ENCODE peak calls at places on chromosome 9, in eight cellular contexts. X, H, M, W, K, Y, E and B are unnamed samples.

GRCh38 chr9:438961-439768 is 224.5 kb downstream of the DOCK8 start:
- DNase-seq in Y (no peak), W (no peak), X (no peak), M (peak), K (no peak), H (no peak), E (no peak), B (no peak)

GRCh38 chr9:98450486-98450885 is 195.0 kb upstream of the TBC1D2 start:
- DNase-seq in H (no peak), X (no peak), M (peak), K (peak), W (no peak), Y (no peak), E (no peak), B (peak)

GRCh38 chr9:77534376-77535057 is 113.6 kb downstream of the GNA14 start:
- DNase-seq in Y (no peak), E (no peak), M (no peak), K (no peak), H (no peak), X (peak), W (peak), B (no peak)

GRCh38 chr9:69204869-69205268 is 30.8 kb downstream of the TJP2 start:
- DNase-seq in K (peak), W (peak), E (no peak), H (no peak), X (peak), M (peak), Y (no peak), B (no peak)

GRCh38 chr9:80491086-80491749 is 919.5 kb downstream of the TLE4 start:
- DNase-seq in Y (no peak), H (no peak), M (no peak), W (no peak), X (no peak), K (no peak), E (no peak), B (no peak)

GRCh38 chr9:69583641-69584234 is 88.4 kb downstream of the APBA1 start:
- DNase-seq in X (no peak), E (no peak), K (no peak), M (peak), Y (no peak), W (no peak), H (no peak), B (no peak)

GRCh38 chr9:33813712-33814641 is 3.0 kb upstream of the UBE2R2 start:
- DNase-seq in X (peak), Y (no peak), W (peak), E (peak), M (peak), H (peak), K (peak), B (peak)

GRCh38 chr9:21461377-21461776 is 20.7 kb downstream of the IFNE start:
- DNase-seq in K (no peak), M (no peak), Y (no peak), H (no peak), X (no peak), E (no peak), W (no peak), B (no peak)

GRCh38 chr9:29806941-29807625 is 2233.8 kb upstream of the C9orf72 start:
- DNase-seq in M (no peak), X (peak), E (no peak), H (no peak), Y (peak), W (peak), K (no peak), B (no peak)

GRCh38 chr9:95757026-95757425 is 118.5 kb upstream of the ERCC6L2 start:
- DNase-seq in X (no peak), M (peak), H (no peak), K (peak), E (no peak), Y (no peak), W (no peak), B (peak)

GRCh38 chr9:136885950-136886578 is at the start of gene TRAF2:
- DNase-seq in Y (peak), H (peak), K (peak), X (peak), W (peak), E (peak), M (peak), B (peak)

GRCh38 chr9:28934111-28934510 is 1360.8 kb upstream of the C9orf72 start:
- DNase-seq in H (no peak), K (no peak), Y (no peak), X (no peak), E (no peak), W (no peak), M (no peak), B (no peak)

GRCh38 chr9:129353697-129354336 is 175.8 kb upstream of the IER5L start:
- DNase-seq in W (no peak), K (no peak), M (peak), E (no peak), H (no peak), X (no peak), Y (no peak), B (peak)

GRCh38 chr9:121984726-121985402 is 108.2 kb downstream of the TTLL11 start:
- DNase-seq in H (no peak), Y (no peak), X (no peak), K (peak), W (no peak), E (no peak), M (peak), B (peak)

GRCh38 chr9:11194249-11194648 is 581.4 kb upstream of the PTPRD start:
- DNase-seq in E (no peak), X (no peak), Y (no peak), H (no peak), M (no peak), W (no peak), K (no peak), B (no peak)

GRCh38 chr9:112868956-112869594 is 21.6 kb downstream of the SLC46A2 start:
- DNase-seq in H (no peak), X (no peak), Y (no peak), M (no peak), E (no peak), K (no peak), W (no peak), B (no peak)
- H2AFZ ChIP-seq in H (no peak), X (no peak), Y (no peak), M (no peak), E (no peak), K (no peak), W (no peak), B (no peak)

DNA sequence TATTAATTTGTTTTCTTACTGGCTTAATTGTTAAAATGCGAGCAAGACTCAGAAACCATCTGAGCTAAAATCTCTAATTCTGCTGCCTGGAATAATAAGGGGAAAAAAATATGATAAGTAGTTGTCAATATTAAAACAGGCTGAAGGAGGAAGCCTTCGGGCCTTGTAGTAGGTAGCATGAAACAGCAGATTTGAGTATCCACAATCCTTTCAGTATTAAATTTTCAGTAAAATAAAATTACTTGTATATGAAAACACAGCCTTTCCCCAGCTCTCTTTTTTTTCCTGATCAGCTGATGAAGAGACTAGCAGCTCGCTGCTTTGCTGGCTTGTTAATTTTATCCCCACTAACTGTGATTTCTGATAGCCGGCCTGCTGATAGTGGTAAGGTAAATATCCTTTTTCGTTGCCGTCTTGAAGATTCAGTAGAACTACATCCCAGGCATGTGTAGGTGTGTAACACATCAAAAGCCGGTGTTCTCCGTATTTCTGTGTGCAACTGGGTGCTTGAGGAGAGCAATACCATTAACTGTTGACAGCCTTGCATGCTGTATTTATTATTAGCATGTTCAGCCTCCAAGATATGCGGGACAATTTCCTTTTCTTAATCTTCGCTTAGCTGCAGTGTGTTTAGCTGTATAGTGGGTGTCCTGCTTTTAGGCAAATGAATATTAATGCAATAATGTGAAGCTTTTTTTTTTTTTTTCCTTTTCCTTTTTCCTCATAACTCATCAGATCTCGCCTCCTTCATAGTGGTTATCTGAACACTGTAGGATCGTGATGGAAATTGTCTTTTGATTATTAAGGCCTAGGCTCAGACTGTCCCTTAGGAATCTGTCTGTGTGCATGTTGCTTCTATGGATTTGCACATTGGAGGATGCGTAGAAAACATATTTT is 144.6 kb downstream of the SMARCA2 start:
- DNase-seq in M (peak), X (no peak), E (no peak), H (peak), W (peak), K (peak), Y (no peak), B (no peak)
- H2AFZ ChIP-seq in M (peak), X (peak), E (no peak), H (peak), W (no peak), K (peak), Y (peak), B (peak)

GRCh38 chr9:73179594-73179993 is 27.9 kb downstream of the ANXA1 start:
- DNase-seq in E (peak), M (peak), K (peak), H (no peak), W (no peak), X (peak), Y (no peak), B (peak)
- H2AFZ ChIP-seq in E (no peak), M (no peak), K (no peak), H (no peak), W (no peak), X (no peak), Y (peak), B (no peak)

GRCh38 chr9:93287189-93287552 is 103.2 kb downstream of the WNK2 start:
- DNase-seq in H (peak), K (no peak), W (no peak), E (no peak), M (no peak), Y (no peak), X (no peak), B (peak)

GRCh38 chr9:93286252-93287188 is 102.6 kb downstream of the WNK2 start:
- DNase-seq in M (no peak), Y (no peak), W (no peak), K (no peak), H (peak), E (no peak), X (no peak), B (peak)

GRCh38 chr9:93288341-93288740 is 104.4 kb downstream of the WNK2 start:
- DNase-seq in H (peak), X (no peak), E (no peak), Y (no peak), K (no peak), M (no peak), W (peak), B (no peak)

GRCh38 chr9:93288891-93289883 is 105.2 kb downstream of the WNK2 start:
- DNase-seq in E (peak), K (peak), X (no peak), H (no peak), M (peak), Y (no peak), W (peak), B (peak)

GRCh38 chr9:93287593-93287992 is 103.7 kb downstream of the WNK2 start:
- DNase-seq in Y (no peak), K (no peak), E (no peak), W (no peak), M (no peak), H (no peak), X (no peak), B (no peak)
- H2AFZ ChIP-seq in Y (no peak), K (no peak), E (no peak), W (no peak), M (no peak), H (no peak), X (no peak), B (no peak)

DNA sequence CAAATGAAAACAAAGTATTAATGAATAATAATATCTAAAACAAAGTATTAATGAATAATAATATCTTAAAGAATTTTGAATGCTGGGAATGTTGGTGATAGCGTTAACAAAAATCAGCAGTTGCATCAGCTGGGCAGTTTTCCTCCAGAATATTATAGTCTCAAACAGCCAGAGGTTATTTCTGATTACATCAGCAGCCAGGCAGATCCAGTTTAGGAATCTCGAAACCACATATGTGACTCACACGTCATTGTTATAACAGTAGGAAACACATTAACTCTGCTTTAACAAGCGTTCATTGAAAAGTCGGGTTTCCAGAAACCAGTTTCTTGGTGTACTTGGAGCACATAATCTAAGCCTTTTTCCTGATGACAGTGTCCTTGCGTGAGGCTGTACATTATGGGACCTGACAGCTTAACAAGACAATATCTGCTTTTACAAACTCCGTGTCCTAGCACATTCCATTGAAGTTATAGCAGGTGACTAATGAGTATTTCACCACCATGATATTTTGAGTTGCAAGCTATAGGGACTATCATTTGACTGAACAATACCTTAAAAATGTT is 559.5 kb upstream of the KLF4 start:
- DNase-seq in X (no peak), W (no peak), E (peak), M (peak), Y (no peak), K (peak), H (no peak), B (peak)
- H2AFZ ChIP-seq in X (no peak), W (no peak), E (no peak), M (peak), Y (no peak), K (no peak), H (no peak), B (no peak)